ENCODE peak calls at places on chromosome 22, in ten cellular contexts. K, R, Z, Q, V, I, J, A, M and T are unnamed samples.

GRCh38 chr22:47847281-47847890 is 1084.9 kb downstream of the TBC1D22A start:
- DNase-seq in K (no peak), R (no peak), Z (peak), Q (no peak), V (no peak), I (no peak), J (no peak), A (no peak), M (no peak), T (no peak)

GRCh38 chr22:36243996-36244395 is 4.7 kb upstream of the APOL2 start:
- DNase-seq in K (no peak), R (no peak), Z (no peak), Q (no peak), V (peak), I (no peak), J (no peak), A (no peak), M (no peak), T (no peak)

GRCh38 chr22:32920032-32920628 is 118.6 kb downstream of the TIMP3 start:
- DNase-seq in K (no peak), R (no peak), Z (no peak), Q (no peak), V (peak), I (no peak), J (no peak), A (no peak), M (no peak), T (no peak)

GRCh38 chr22:49948958-49949913 is 11.3 kb upstream of the PIM3 start:
- DNase-seq in K (no peak), R (no peak), Z (no peak), Q (no peak), V (no peak), I (no peak), J (no peak), A (peak), M (no peak), T (no peak)

GRCh38 chr22:25420925-25421904 is 143.3 kb upstream of the GRK3 start:
- DNase-seq in K (no peak), R (no peak), Z (no peak), Q (no peak), V (no peak), I (peak), J (no peak), A (no peak), M (peak), T (no peak)

GRCh38 chr22:29156507-29156906 is 49.2 kb upstream of the EMID1 start:
- DNase-seq in K (no peak), R (no peak), Z (no peak), Q (no peak), V (no peak), I (peak), J (no peak), A (no peak), M (peak), T (no peak)

GRCh38 chr22:38731703-38732161 is 24.1 kb downstream of the SUN2 start:
- DNase-seq in K (no peak), R (no peak), Z (no peak), Q (no peak), V (no peak), I (no peak), J (no peak), A (no peak), M (no peak), T (no peak)

GRCh38 chr22:49827853-49828598 is at the start of gene BRD1:
- DNase-seq in K (no peak), R (peak), Z (no peak), Q (no peak), V (peak), I (no peak), J (peak), A (peak), M (peak), T (no peak)

GRCh38 chr22:28769394-28770085 is 3.0 kb upstream of the CCDC117 start:
- DNase-seq in K (no peak), R (no peak), Z (no peak), Q (no peak), V (no peak), I (no peak), J (no peak), A (no peak), M (no peak), T (no peak)

GRCh38 chr22:41197808-41198585 is 7.1 kb upstream of the L3MBTL2 start:
- DNase-seq in K (no peak), R (no peak), Z (peak), Q (peak), V (peak), I (no peak), J (no peak), A (peak), M (peak), T (peak)

GRCh38 chr22:39204216-39204615 is 40.6 kb downstream of the PDGFB start:
- DNase-seq in K (no peak), R (no peak), Z (no peak), Q (no peak), V (no peak), I (no peak), J (no peak), A (no peak), M (no peak), T (no peak)

GRCh38 chr22:50317674-50318073 is 9.1 kb downstream of the DENND6B start:
- DNase-seq in K (no peak), R (no peak), Z (no peak), Q (no peak), V (no peak), I (peak), J (no peak), A (no peak), M (no peak), T (no peak)

GRCh38 chr22:29334696-29335344 is 19.3 kb upstream of the RASL10A start:
- DNase-seq in K (no peak), R (no peak), Z (no peak), Q (no peak), V (no peak), I (no peak), J (no peak), A (peak), M (no peak), T (peak)

GRCh38 chr22:46561435-46561905 is 24.1 kb upstream of the CELSR1 start:
- DNase-seq in K (no peak), R (no peak), Z (no peak), Q (no peak), V (no peak), I (peak), J (peak), A (peak), M (no peak), T (no peak)

GRCh38 chr22:23263651-23264555 is 83.6 kb downstream of the BCR start:
- DNase-seq in K (no peak), R (no peak), Z (no peak), Q (peak), V (no peak), I (no peak), J (no peak), A (peak), M (no peak), T (no peak)

GRCh38 chr22:42955842-42956241 is 59.1 kb downstream of the PACSIN2 start:
- DNase-seq in K (no peak), R (no peak), Z (no peak), Q (no peak), V (no peak), I (no peak), J (no peak), A (no peak), M (no peak), T (no peak)

GRCh38 chr22:30047364-30047738 is 32.9 kb upstream of the HORMAD2 start:
- DNase-seq in K (no peak), R (no peak), Z (no peak), Q (peak), V (no peak), I (peak), J (peak), A (peak), M (no peak), T (peak)

GRCh38 chr22:37000676-37001534 is 18.3 kb downstream of the TST start:
- DNase-seq in K (no peak), R (no peak), Z (no peak), Q (no peak), V (no peak), I (no peak), J (no peak), A (no peak), M (no peak), T (no peak)

GRCh38 chr22:42626951-42627625 is 12.4 kb upstream of the POLDIP3 start:
- DNase-seq in K (no peak), R (no peak), Z (no peak), Q (no peak), V (no peak), I (no peak), J (no peak), A (no peak), M (no peak), T (no peak)

GRCh38 chr22:46062971-46063631 is 86.1 kb upstream of the WNT7B start:
- DNase-seq in K (no peak), R (no peak), Z (no peak), Q (no peak), V (peak), I (no peak), J (no peak), A (no peak), M (no peak), T (no peak)

GRCh38 chr22:19172213-19173046 is 6.1 kb downstream of the SLC25A1 start:
- DNase-seq in K (no peak), R (no peak), Z (no peak), Q (no peak), V (no peak), I (no peak), J (no peak), A (no peak), M (no peak), T (no peak)

GRCh38 chr22:47054231-47055072 is 292.0 kb downstream of the TBC1D22A start:
- DNase-seq in K (no peak), R (no peak), Z (no peak), Q (no peak), V (no peak), I (no peak), J (no peak), A (no peak), M (no peak), T (no peak)

GRCh38 chr22:29617922-29618629 is 14.6 kb downstream of the NF2 start:
- DNase-seq in K (no peak), R (no peak), Z (no peak), Q (no peak), V (no peak), I (peak), J (no peak), A (peak), M (no peak), T (no peak)

GRCh38 chr22:32842486-32842885 is 41.0 kb downstream of the TIMP3 start:
- DNase-seq in K (no peak), R (no peak), Z (no peak), Q (no peak), V (no peak), I (no peak), J (no peak), A (no peak), M (no peak), T (no peak)

GRCh38 chr22:19716829-19717105 is 2.5 kb downstream of the SEPTIN5 start:
- DNase-seq in K (no peak), R (no peak), Z (no peak), Q (no peak), V (no peak), I (no peak), J (no peak), A (no peak), M (no peak), T (no peak)

GRCh38 chr22:38412435-38413084 is 42.4 kb downstream of the KCNJ4 start:
- DNase-seq in K (no peak), R (no peak), Z (no peak), Q (peak), V (no peak), I (peak), J (peak), A (peak), M (no peak), T (no peak)

GRCh38 chr22:25475554-25476022 is 88.9 kb upstream of the GRK3 start:
- DNase-seq in K (no peak), R (no peak), Z (peak), Q (no peak), V (peak), I (peak), J (no peak), A (peak), M (no peak), T (peak)